ENCODE peak calls at places on chromosomes 13 and 19, in seven cellular contexts. One of them, this sample, is unnamed.

GRCh38 chr13:33213024-33213795 is 72.3 kb downstream of the STARD13 start:
- DNase-seq in AG04450: no peak
- DNase-seq in mucosa of descending colon: no peak
- DNase-seq in tibial artery: no peak
- DNase-seq in stimulated activated CD4-positive, alpha-beta T cell treated with anti-CD3 and anti-CD28 coated beads, Interleukin-15, amount 100 ng/mL, for 1 hour: no peak
- DNase-seq in neural progenitor cell: peak
- DNase-seq in neuronal stem cell: no peak
- DNase-seq in this sample: no peak

GRCh38 chr13:44407379-44407778 is 33.8 kb downstream of the SERP2 start:
- DNase-seq in AG04450: no peak
- DNase-seq in mucosa of descending colon: no peak
- DNase-seq in tibial artery: no peak
- DNase-seq in stimulated activated CD4-positive, alpha-beta T cell treated with anti-CD3 and anti-CD28 coated beads, Interleukin-15, amount 100 ng/mL, for 1 hour: no peak
- DNase-seq in neural progenitor cell: no peak
- DNase-seq in neuronal stem cell: no peak
- DNase-seq in this sample: no peak

GRCh38 chr13:94595006-94595942 is 678 bp downstream of the TGDS start:
- DNase-seq in AG04450: no peak
- DNase-seq in mucosa of descending colon: peak
- DNase-seq in tibial artery: no peak
- DNase-seq in stimulated activated CD4-positive, alpha-beta T cell treated with anti-CD3 and anti-CD28 coated beads, Interleukin-15, amount 100 ng/mL, for 1 hour: no peak
- DNase-seq in neural progenitor cell: peak
- DNase-seq in neuronal stem cell: peak
- DNase-seq in this sample: no peak

GRCh38 chr13:44230071-44230470 is 143.6 kb upstream of the SERP2 start:
- DNase-seq in AG04450: no peak
- DNase-seq in mucosa of descending colon: no peak
- DNase-seq in tibial artery: no peak
- DNase-seq in stimulated activated CD4-positive, alpha-beta T cell treated with anti-CD3 and anti-CD28 coated beads, Interleukin-15, amount 100 ng/mL, for 1 hour: no peak
- DNase-seq in neural progenitor cell: no peak
- DNase-seq in neuronal stem cell: no peak
- DNase-seq in this sample: no peak

GRCh38 chr19:44658069-44658727 is 13.1 kb upstream of the CEACAM19 start:
- DNase-seq in AG04450: no peak
- DNase-seq in mucosa of descending colon: no peak
- DNase-seq in tibial artery: no peak
- DNase-seq in stimulated activated CD4-positive, alpha-beta T cell treated with anti-CD3 and anti-CD28 coated beads, Interleukin-15, amount 100 ng/mL, for 1 hour: no peak
- DNase-seq in neural progenitor cell: no peak
- DNase-seq in neuronal stem cell: no peak
- DNase-seq in this sample: no peak

GRCh38 chr13:97753269-97753668 is 200.2 kb upstream of the IPO5 start:
- DNase-seq in AG04450: no peak
- DNase-seq in mucosa of descending colon: no peak
- DNase-seq in tibial artery: no peak
- DNase-seq in stimulated activated CD4-positive, alpha-beta T cell treated with anti-CD3 and anti-CD28 coated beads, Interleukin-15, amount 100 ng/mL, for 1 hour: no peak
- DNase-seq in neural progenitor cell: no peak
- DNase-seq in neuronal stem cell: no peak
- DNase-seq in this sample: no peak

GRCh38 chr13:94431569-94431968 is 47.9 kb downstream of the DCT start:
- DNase-seq in AG04450: no peak
- DNase-seq in mucosa of descending colon: no peak
- DNase-seq in tibial artery: no peak
- DNase-seq in stimulated activated CD4-positive, alpha-beta T cell treated with anti-CD3 and anti-CD28 coated beads, Interleukin-15, amount 100 ng/mL, for 1 hour: no peak
- DNase-seq in neural progenitor cell: no peak
- DNase-seq in neuronal stem cell: no peak
- DNase-seq in this sample: no peak

GRCh38 chr19:21588202-21588601 is 82.8 kb downstream of the ZNF429 start:
- DNase-seq in AG04450: no peak
- DNase-seq in mucosa of descending colon: no peak
- DNase-seq in tibial artery: no peak
- DNase-seq in stimulated activated CD4-positive, alpha-beta T cell treated with anti-CD3 and anti-CD28 coated beads, Interleukin-15, amount 100 ng/mL, for 1 hour: no peak
- DNase-seq in neural progenitor cell: no peak
- DNase-seq in neuronal stem cell: no peak
- DNase-seq in this sample: no peak

GRCh38 chr13:111204438-111205177 is 89.5 kb downstream of the ARHGEF7 start:
- DNase-seq in AG04450: peak
- DNase-seq in mucosa of descending colon: no peak
- DNase-seq in tibial artery: peak
- DNase-seq in stimulated activated CD4-positive, alpha-beta T cell treated with anti-CD3 and anti-CD28 coated beads, Interleukin-15, amount 100 ng/mL, for 1 hour: no peak
- DNase-seq in neural progenitor cell: peak
- DNase-seq in neuronal stem cell: no peak
- DNase-seq in this sample: no peak

GRCh38 chr19:58204566-58204965 is 21.7 kb downstream of the ZNF274 start:
- DNase-seq in AG04450: no peak
- DNase-seq in mucosa of descending colon: no peak
- DNase-seq in tibial artery: no peak
- DNase-seq in stimulated activated CD4-positive, alpha-beta T cell treated with anti-CD3 and anti-CD28 coated beads, Interleukin-15, amount 100 ng/mL, for 1 hour: no peak
- DNase-seq in neural progenitor cell: no peak
- DNase-seq in neuronal stem cell: no peak
- DNase-seq in this sample: no peak

This sample was measured in suprapubic skin.